ENCODE peak calls at places on chromosomes 1 and 21, in five cellular contexts. Y, T, J, C and R are unnamed samples.
A peak's percentile ranks its signal among the peaks of the same experiment; 100 is the strongest.

GRCh38 chr1:58885998-58886397 is 102.2 kb upstream of the JUN start:
- DNase-seq in Y (no peak), T (no peak), J (peak; percentile 39), C (no peak), R (no peak)

GRCh38 chr1:113515498-113515897 is 125.2 kb downstream of the MAGI3 start:
- DNase-seq in Y (no peak), T (no peak), J (no peak), C (no peak), R (no peak)

GRCh38 chr1:242005866-242006565 is 7.1 kb upstream of the MAP1LC3C start:
- DNase-seq in Y (no peak), T (no peak), J (no peak), C (no peak), R (no peak)

GRCh38 chr1:16249838-16250241 is 12.9 kb upstream of the CPLANE2 start:
- DNase-seq in Y (no peak), T (no peak), J (peak; percentile 62), C (no peak), R (no peak)

GRCh38 chr1:79037085-79037484 is 30.6 kb upstream of the ADGRL4 start:
- DNase-seq in Y (no peak), T (no peak), J (no peak), C (no peak), R (no peak)

GRCh38 chr1:1324084-1324523 is 356 bp downstream of the INTS11 start:
- DNase-seq in Y (no peak), T (no peak), J (no peak), C (no peak), R (no peak)

GRCh38 chr1:224080082-224080774 is 33.7 kb upstream of the FBXO28 start:
- DNase-seq in Y (no peak), T (no peak), J (no peak), C (peak; percentile 39), R (no peak)

GRCh38 chr1:202143768-202144509 is 598 bp downstream of the ARL8A start:
- DNase-seq in Y (no peak), T (peak; percentile 40), J (no peak), C (no peak), R (peak; percentile 69)

GRCh38 chr1:45508295-45509151 is 8.4 kb downstream of the MMACHC start:
- DNase-seq in Y (no peak), T (no peak), J (no peak), C (no peak), R (no peak)

GRCh38 chr1:44707959-44708831 is 22.8 kb downstream of the RNU5D-1 start:
- DNase-seq in Y (no peak), T (no peak), J (peak; percentile 73), C (no peak), R (no peak)

GRCh38 chr1:83773059-83773458 is 225.9 kb downstream of the TTLL7 start:
- DNase-seq in Y (no peak), T (no peak), J (no peak), C (no peak), R (no peak)

GRCh38 chr1:89200668-89201488 is 2.1 kb upstream of the GBP4 start:
- DNase-seq in Y (no peak), T (no peak), J (no peak), C (no peak), R (no peak)

GRCh38 chr1:187070076-187070475 is 241.3 kb downstream of the PLA2G4A start:
- DNase-seq in Y (no peak), T (no peak), J (no peak), C (peak; percentile 58), R (no peak)

GRCh38 chr1:173878251-173878650 is 10.1 kb downstream of the ZBTB37 start:
- DNase-seq in Y (no peak), T (no peak), J (no peak), C (no peak), R (no peak)

GRCh38 chr1:101166583-101167120 is 70.2 kb upstream of the S1PR1 start:
- DNase-seq in Y (no peak), T (no peak), J (no peak), C (no peak), R (no peak)

GRCh38 chr21:25934130-25934529 is 199.4 kb downstream of the GABPA start:
- DNase-seq in Y (no peak), T (no peak), J (no peak), C (no peak), R (no peak)

GRCh38 chr1:145956776-145957442 is 908 bp downstream of the LIX1L start:
- DNase-seq in Y (no peak), T (no peak), J (no peak), C (no peak), R (no peak)